ENCODE peak calls at places on chromosome X, in six cellular contexts. D is mesenchymal stem cell, V is heart right ventricle, A is PC-9, U is A549, S is IMR-90. T is an unnamed sample.
A peak's percentile ranks its signal among the peaks of the same experiment; 100 is the strongest.

GRCh38 chrX:48520976-48521352 is 644 bp upstream of the EBP start:
- DNase-seq in S (no peak), D (no peak), U (no peak), A (no peak), V (no peak), T (no peak)

GRCh38 chrX:43949669-43950068 is 23.5 kb downstream of the NDP start:
- DNase-seq in A (no peak), V (no peak), U (peak; percentile 40), S (no peak), D (no peak), T (peak; percentile 70)

GRCh38 chrX:101377542-101377941 is 8.4 kb downstream of the BTK start:
- DNase-seq in V (no peak), S (no peak), U (no peak), D (no peak), A (no peak), T (no peak)

GRCh38 chrX:149230689-149231088 is 274.4 kb downstream of the IDS start:
- DNase-seq in V (no peak), U (no peak), A (no peak), S (no peak), D (no peak), T (no peak)

GRCh38 chrX:14497184-14497666 is 32.1 kb upstream of the GLRA2 start:
- DNase-seq in V (no peak), U (no peak), S (peak; percentile 4), A (no peak), D (peak; percentile 28), T (no peak)

GRCh38 chrX:7925867-7926472 is 1.2 kb downstream of the PNPLA4 start:
- DNase-seq in V (peak; percentile 37), D (peak; percentile 72), A (peak; percentile 44), S (peak; percentile 63), U (peak; percentile 35), T (peak; percentile 24)

GRCh38 chrX:42776195-42776594 is 1.8 kb downstream of the PPP1R2C start:
- DNase-seq in A (no peak), S (no peak), V (no peak), D (no peak), U (no peak), T (no peak)

GRCh38 chrX:71082253-71082652 is 13.4 kb upstream of the FOXO4 start:
- DNase-seq in D (no peak), S (no peak), U (no peak), V (no peak), A (no peak), T (no peak)

GRCh38 chrX:111254896-111255693 is 15.2 kb downstream of the CAPN6 start:
- DNase-seq in U (no peak), D (no peak), V (no peak), S (no peak), A (no peak), T (no peak)

GRCh38 chrX:41381685-41382084 is 47.7 kb downstream of the DDX3X start:
- DNase-seq in S (peak; percentile 90), U (peak; percentile 53), V (peak; percentile 8), A (peak; percentile 62), D (peak; percentile 93), T (peak; percentile 68)

GRCh38 chrX:153440556-153441135 is 5.2 kb downstream of the TREX2 start:
- DNase-seq in V (no peak), S (no peak), A (no peak), U (no peak), D (no peak), T (no peak)

GRCh38 chrX:154484255-154485149 is 1.9 kb downstream of the UBL4A start:
- DNase-seq in U (no peak), V (no peak), S (no peak), D (no peak), A (peak; percentile 71), T (no peak)

GRCh38 chrX:16826207-16826606 is 39.9 kb downstream of the TXLNG start:
- DNase-seq in A (no peak), D (peak; percentile 45), S (peak; percentile 74), V (no peak), U (peak; percentile 41), T (no peak)

GRCh38 chrX:22323541-22323940 is 50.8 kb downstream of the CBLL2 start:
- DNase-seq in V (no peak), D (peak; percentile 66), S (peak; percentile 77), U (no peak), A (peak; percentile 1), T (no peak)

GRCh38 chrX:115560978-115561604 is at the start of gene PLS3:
- DNase-seq in A (peak; percentile 87), V (peak; percentile 89), S (peak; percentile 83), U (peak; percentile 89), D (peak; percentile 89), T (peak; percentile 88)

GRCh38 chrX:147828719-147829118 is 83.0 kb upstream of the FMR1 start:
- DNase-seq in D (no peak), S (no peak), V (no peak), A (no peak), U (no peak), T (no peak)

GRCh38 chrX:123731987-123732678 is 719 bp downstream of the THOC2 start:
- DNase-seq in S (peak; percentile 10), A (peak; percentile 19), U (peak; percentile 27), V (no peak), D (peak; percentile 47), T (peak; percentile 13)

GRCh38 chrX:44332437-44332836 is 11.0 kb downstream of the EFHC2 start:
- DNase-seq in V (no peak), D (no peak), A (no peak), S (no peak), U (no peak), T (no peak)

GRCh38 chrX:134714633-134715110 is 56.4 kb upstream of the PLAC1 start:
- DNase-seq in D (no peak), V (no peak), S (no peak), A (no peak), U (no peak), T (no peak)

GRCh38 chrX:104270212-104270611 is 15.5 kb upstream of the ESX1 start:
- DNase-seq in V (no peak), A (no peak), S (no peak), U (no peak), D (no peak), T (no peak)

GRCh38 chrX:103607385-103608304 is at the start of gene TCEAL3:
- DNase-seq in S (peak; percentile 26), U (peak; percentile 15), V (peak; percentile 23), A (peak; percentile 39), D (peak; percentile 53), T (peak; percentile 61)

GRCh38 chrX:77668391-77669237 is 117.4 kb downstream of the ATRX start:
- DNase-seq in U (peak; percentile 0), S (peak; percentile 55), V (no peak), A (no peak), D (peak; percentile 66), T (no peak)

GRCh38 chrX:69107747-69108410 is 57.4 kb downstream of the PJA1 start:
- DNase-seq in S (no peak), U (no peak), V (no peak), A (no peak), D (no peak), T (peak; percentile 51)

GRCh38 chrX:57453901-57454300 is 137.9 kb upstream of the ZXDB start:
- DNase-seq in D (no peak), V (no peak), U (no peak), S (peak; percentile 4), A (no peak), T (peak; percentile 4)

GRCh38 chrX:133561251-133561650 is 146.0 kb upstream of the GPC4 start:
- DNase-seq in V (no peak), S (no peak), D (no peak), U (no peak), A (no peak), T (no peak)

GRCh38 chrX:53362439-53362838 is 60.0 kb downstream of the SMC1A start:
- DNase-seq in D (peak; percentile 46), V (no peak), A (no peak), U (no peak), S (no peak), T (no peak)

GRCh38 chrX:125202486-125203378 is 116.9 kb upstream of the TEX13C start:
- DNase-seq in A (no peak), V (no peak), U (no peak), D (no peak), S (no peak), T (no peak)

GRCh38 chrX:21943460-21944135 is 3.1 kb downstream of the SMS start:
- DNase-seq in S (peak; percentile 92), U (peak; percentile 20), D (peak; percentile 91), A (no peak), V (no peak), T (no peak)

GRCh38 chrX:146934256-146934655 is 119.7 kb upstream of the CXorf51A start:
- DNase-seq in S (no peak), A (no peak), V (no peak), U (no peak), D (no peak), T (no peak)

GRCh38 chrX:105876658-105877057 is 54.3 kb downstream of the NRK start:
- DNase-seq in A (no peak), V (no peak), U (no peak), D (peak; percentile 18), S (peak; percentile 19), T (no peak)

GRCh38 chrX:2485789-2486345 is 14.9 kb downstream of the DHRSX start:
- DNase-seq in U (no peak), S (no peak), A (no peak), V (no peak), D (no peak), T (no peak)

GRCh38 chrX:107738768-107739167 is 36.8 kb downstream of the TSC22D3 start:
- DNase-seq in A (no peak), U (no peak), V (no peak), D (no peak), S (no peak), T (no peak)
- H3K4me1 ChIP-seq in A (peaks cover 51% of the 10 kb centered on the region), U (peaks cover 14% of the 10 kb centered on the region), V (peaks cover 96% of the 10 kb centered on the region), D (peaks cover 15% of the 10 kb centered on the region), S (peaks cover 3% of the 10 kb centered on the region), T (peaks cover 3% of the 10 kb centered on the region)

GRCh38 chrX:139831017-139831416 is 101.8 kb downstream of the ATP11C start:
- DNase-seq in U (no peak), A (no peak), D (no peak), V (no peak), S (no peak), T (no peak)

GRCh38 chrX:139825618-139826017 is 107.2 kb downstream of the ATP11C start:
- DNase-seq in S (no peak), U (no peak), D (no peak), V (no peak), A (no peak), T (no peak)

GRCh38 chrX:139826065-139827044 is 106.5 kb downstream of the ATP11C start:
- DNase-seq in D (peak; percentile 23), A (no peak), U (no peak), S (peak; percentile 83), V (no peak), T (peak; percentile 13)

GRCh38 chrX:139828830-139829229 is 104.0 kb downstream of the ATP11C start:
- DNase-seq in S (no peak), V (no peak), A (no peak), D (no peak), U (no peak), T (no peak)

GRCh38 chrX:139828037-139828436 is 104.8 kb downstream of the ATP11C start:
- DNase-seq in V (no peak), S (no peak), D (peak; percentile 37), A (no peak), U (no peak), T (no peak)
- H3K4me1 ChIP-seq in V (peaks cover 60% of the 10 kb centered on the region), S (peaks cover 7% of the 10 kb centered on the region), D (peaks cover 1% of the 10 kb centered on the region), A (no peaks in the 10 kb centered on the region), U (peaks cover 48% of the 10 kb centered on the region), T (peaks cover 7% of the 10 kb centered on the region)

GRCh38 chrX:25001808-25002657 is 13.7 kb downstream of the ARX start:
- DNase-seq in U (no peak), V (no peak), S (no peak), A (no peak), D (no peak), T (no peak)
- H3K4me1 ChIP-seq in U (no peaks in the 10 kb centered on the region), V (peaks cover 28% of the 10 kb centered on the region), S (no peaks in the 10 kb centered on the region), A (no peaks in the 10 kb centered on the region), D (peaks cover 26% of the 10 kb centered on the region), T (no peaks in the 10 kb centered on the region)

GRCh38 chrX:65595460-65595876 is 60.9 kb upstream of the LAS1L start:
- DNase-seq in V (peak; percentile 95), U (peak; percentile 74), D (peak; percentile 91), S (peak; percentile 93), A (peak; percentile 80), T (peak; percentile 82)
- H3K4me1 ChIP-seq in V (peaks cover 22% of the 10 kb centered on the region), U (peaks cover 13% of the 10 kb centered on the region), D (no peaks in the 10 kb centered on the region), S (no peaks in the 10 kb centered on the region), A (peaks cover 5% of the 10 kb centered on the region), T (no peaks in the 10 kb centered on the region)